ENCODE peak calls at places on chromosomes 13 and 19, in seven cellular contexts. X is HCT116, J is Panc1, B is K562, A is upper lobe of left lung, K is GM23338, D is HepG2. T is an unnamed sample.

GRCh38 chr19:10009269-10009665 is 1.0 kb downstream of the COL5A3 start:
- ATAC-seq in K (peak; percentile 75), D (no peak), B (peak; percentile 95), A (peak; percentile 57), X (peak; percentile 66), J (peak; percentile 33), T (peak; percentile 62)

GRCh38 chr13:37127706-37128241 is 22.3 kb upstream of the CSNK1A1L start:
- ATAC-seq in X (no peak), J (no peak), K (no peak), B (no peak), A (no peak), D (no peak), T (peak; percentile 82)

GRCh38 chr13:40706439-40706838 is 40.0 kb upstream of the FOXO1 start:
- ATAC-seq in D (no peak), K (no peak), X (no peak), J (no peak), B (no peak), A (no peak), T (no peak)

GRCh38 chr19:4338441-4339350 is at the start of gene STAP2:
- ATAC-seq in K (peak; percentile 8), D (peak; percentile 7), B (no peak), X (no peak), J (no peak), A (no peak), T (no peak)

GRCh38 chr13:99467764-99468163 is 33.5 kb upstream of the TM9SF2 start:
- ATAC-seq in X (no peak), J (peak; percentile 71), D (no peak), A (no peak), B (no peak), K (no peak), T (no peak)

GRCh38 chr19:50661087-50661486 is 11.8 kb downstream of the C19orf81 start:
- ATAC-seq in A (no peak), D (no peak), J (no peak), X (no peak), K (no peak), B (no peak), T (no peak)

GRCh38 chr19:40721936-40722661 is 5.2 kb downstream of the ITPKC start:
- ATAC-seq in A (no peak), J (no peak), K (no peak), D (no peak), X (no peak), B (no peak), T (no peak)

GRCh38 chr19:41405776-41406175 is 8.2 kb downstream of the BCKDHA start:
- ATAC-seq in K (no peak), J (no peak), D (no peak), X (no peak), A (no peak), B (no peak), T (no peak)

GRCh38 chr19:10352764-10353671 is 13.6 kb upstream of the ICAM3 start:
- ATAC-seq in X (peak; percentile 11), K (peak; percentile 71), B (peak; percentile 70), D (peak; percentile 23), J (peak; percentile 25), A (peak; percentile 37), T (peak; percentile 55)

GRCh38 chr13:42181381-42181953 is 90.5 kb upstream of the AKAP11 start:
- ATAC-seq in B (no peak), D (no peak), J (no peak), K (no peak), A (no peak), X (no peak), T (peak; percentile 31)

GRCh38 chr19:15424692-15425272 is 6.0 kb upstream of the AKAP8L start:
- ATAC-seq in A (no peak), X (no peak), J (no peak), K (no peak), B (no peak), D (no peak), T (no peak)

GRCh38 chr19:13207237-13208130 is 57.3 kb downstream of the IER2 start:
- ATAC-seq in A (no peak), J (no peak), X (no peak), K (peak; percentile 57), B (no peak), D (no peak), T (peak; percentile 22)

GRCh38 chr19:14061751-14062557 is at the start of gene PALM3:
- ATAC-seq in X (no peak), D (peak; percentile 26), B (no peak), A (peak; percentile 92), K (no peak), J (no peak), T (no peak)

GRCh38 chr13:52461265-52461664 is 6.0 kb downstream of the CKAP2 start:
- ATAC-seq in B (no peak), K (no peak), D (no peak), A (no peak), J (no peak), X (no peak), T (no peak)

GRCh38 chr19:8477889-8478288 is 24.6 kb downstream of the PRAM1 start:
- ATAC-seq in D (no peak), X (no peak), K (no peak), B (no peak), J (no peak), A (no peak), T (no peak)

GRCh38 chr13:39462456-39462855 is 140.5 kb downstream of the LHFPL6 start:
- ATAC-seq in X (no peak), A (peak; percentile 93), B (no peak), K (peak; percentile 35), D (no peak), J (no peak), T (no peak)

GRCh38 chr13:24740014-24740890 is 23.7 kb upstream of the RNF17 start:
- ATAC-seq in J (no peak), K (no peak), A (peak; percentile 12), D (no peak), B (no peak), X (no peak), T (no peak)

GRCh38 chr19:39405930-39406655 is 554 bp upstream of the ZFP36 start:
- ATAC-seq in J (peak; percentile 0), X (no peak), B (peak; percentile 3), A (no peak), D (no peak), K (peak; percentile 2), T (no peak)

GRCh38 chr19:20661150-20661819 is at the start of gene ZNF626:
- ATAC-seq in K (peak; percentile 89), J (peak; percentile 99), D (peak; percentile 87), A (peak; percentile 97), B (peak; percentile 93), X (no peak), T (peak; percentile 99)

GRCh38 chr13:75869981-75870380 is 233.9 kb downstream of the LMO7 start:
- ATAC-seq in J (no peak), A (no peak), X (no peak), D (no peak), K (no peak), B (no peak), T (no peak)

GRCh38 chr19:43353606-43354304 is at the start of gene CD177:
- ATAC-seq in K (peak; percentile 82), A (no peak), J (peak; percentile 40), B (peak; percentile 51), X (no peak), D (no peak), T (no peak)

GRCh38 chr19:37172368-37173366 is at the start of gene ZNF585A:
- ATAC-seq in D (peak; percentile 99), X (peak; percentile 97), A (peak; percentile 99), J (peak; percentile 100), K (peak; percentile 100), B (peak; percentile 100), T (peak; percentile 100)
- TF ChIP-seq POLR2AphosphoS5 in D (peak; percentile 83), X (peak; percentile 57), A (peak; percentile 70), J (peak; percentile 95), K (peak; percentile 86), B (peak; percentile 22), T (peak; percentile 75)

DNA sequence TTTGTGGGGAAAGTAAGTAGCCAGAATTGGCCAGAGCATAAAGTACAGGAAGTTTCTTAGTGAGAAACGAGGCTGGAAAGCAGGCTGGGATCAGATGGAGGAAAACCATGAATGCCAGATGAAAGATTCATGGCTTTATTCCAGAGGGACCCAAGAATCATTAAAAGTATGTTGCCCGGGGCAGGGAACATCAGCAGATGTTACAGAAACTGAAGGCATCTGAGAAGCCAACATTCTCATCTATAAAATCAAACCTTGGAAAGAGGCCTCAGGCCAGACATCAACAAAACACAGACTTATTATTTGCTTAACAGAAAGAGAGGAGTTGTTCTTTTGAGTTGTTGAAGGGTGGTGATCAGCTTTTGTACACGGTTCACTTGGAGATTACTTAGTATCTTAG is 543.6 kb downstream of the RFC3 start:
- ATAC-seq in K (no peak), A (no peak), X (no peak), D (no peak), J (no peak), B (no peak), T (no peak)
- TF ChIP-seq POLR2AphosphoS5 in K (no peak), A (no peak), X (no peak), D (no peak), J (no peak), B (no peak), T (no peak)

GRCh38 chr19:6736169-6736916 is 1.0 kb downstream of the GPR108 start:
- ATAC-seq in A (peak; percentile 16), D (peak; percentile 47), X (peak; percentile 28), J (peak; percentile 35), B (peak; percentile 56), K (peak; percentile 6), T (peak; percentile 10)

GRCh38 chr19:6736917-6737283 is 480 bp downstream of the GPR108 start:
- ATAC-seq in D (peak; percentile 0), B (peak; percentile 44), X (no peak), K (no peak), J (no peak), A (no peak), T (no peak)

GRCh38 chr19:6737873-6738725 is 719 bp upstream of the GPR108 start:
- ATAC-seq in X (peak; percentile 34), B (peak; percentile 47), A (peak; percentile 70), K (peak; percentile 30), D (peak; percentile 60), J (peak; percentile 54), T (peak; percentile 19)

GRCh38 chr19:6738726-6739389 is 622 bp upstream of the TRIP10 start:
- ATAC-seq in K (no peak), A (no peak), B (no peak), X (no peak), J (no peak), D (no peak), T (no peak)

GRCh38 chr19:6737284-6737872 is at the start of gene GPR108:
- ATAC-seq in K (peak; percentile 55), J (peak; percentile 81), X (peak; percentile 72), D (peak; percentile 72), A (peak; percentile 93), B (peak; percentile 84), T (peak; percentile 86)
- TF ChIP-seq POLR2AphosphoS5 in K (peak; percentile 11), J (no peak), X (peak; percentile 65), D (no peak), A (peak; percentile 74), B (no peak), T (peak; percentile 62)

DNA sequence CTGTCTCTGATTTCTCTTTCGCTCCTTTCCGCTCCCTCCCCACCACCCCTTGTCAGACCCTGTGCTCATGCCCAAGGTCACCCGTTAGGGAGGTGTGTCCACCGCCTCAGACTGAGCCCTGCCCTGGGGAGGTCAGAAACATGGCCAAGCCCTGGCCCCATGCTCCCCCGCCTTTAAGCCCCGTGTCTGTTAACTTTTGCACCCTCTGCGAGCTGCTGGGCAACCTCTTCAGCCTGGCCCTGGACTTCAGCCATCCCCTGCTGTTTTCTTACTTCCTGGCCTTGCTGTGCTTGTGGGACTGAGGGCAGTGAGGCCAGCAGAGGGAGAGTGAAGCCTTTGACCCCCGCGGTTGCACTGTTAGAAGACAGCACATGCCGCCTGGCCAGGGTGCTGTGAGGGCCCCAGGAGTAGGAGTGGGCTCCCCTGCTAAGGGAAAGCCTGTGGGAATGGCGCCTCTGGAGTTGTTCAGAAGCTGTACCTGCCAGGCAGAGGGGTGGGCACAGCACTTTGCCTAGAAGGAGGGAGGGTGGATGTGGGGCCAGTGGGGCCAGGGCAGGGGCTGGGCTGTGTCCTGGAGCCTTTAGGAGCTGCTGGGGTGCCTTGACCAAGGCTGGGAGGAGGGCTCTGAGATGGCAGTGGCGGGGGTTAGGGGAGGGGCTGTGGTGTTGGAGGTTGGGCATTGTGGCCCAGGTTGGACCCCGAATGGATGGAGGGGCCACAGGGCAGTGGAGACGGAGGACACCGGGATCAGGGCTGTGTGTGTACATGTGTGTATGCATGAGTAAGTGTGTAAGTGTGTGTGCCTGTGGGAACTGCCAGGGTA is 7.9 kb downstream of the UPF1 start:
- ATAC-seq in D (peak; percentile 91), X (peak; percentile 18), B (peak; percentile 13), K (peak; percentile 37), J (no peak), A (peak; percentile 16), T (no peak)
- TF ChIP-seq POLR2AphosphoS5 in D (peak; percentile 47), X (no peak), B (no peak), K (no peak), J (no peak), A (no peak), T (no peak)

T was measured in gastroesophageal sphincter.